ENCODE peak calls at places on chromosomes 2 and 18, in ten cellular contexts. One of them, this sample, is unnamed.

GRCh38 chr2:132911726-132912724 is 242.0 kb upstream of the LYPD1 start:
- DNase-seq in NCI-H2227 treated with DMSO at 0.1 percent for 48 hours: peak
- DNase-seq in Ammon's horn: peak
- DNase-seq in psoas muscle: no peak
- DNase-seq in AML-193: no peak
- DNase-seq in mesenteric fat pad: no peak
- DNase-seq in posterior vena cava: no peak
- DNase-seq in HFF-Myc: no peak
- DNase-seq in heart right ventricle: peak
- DNase-seq in midbrain: peak
- DNase-seq in this sample: no peak

GRCh38 chr2:27461118-27461517 is 18.9 kb downstream of the KRTCAP3 start:
- DNase-seq in posterior vena cava: no peak
- DNase-seq in AML-193: no peak
- DNase-seq in heart right ventricle: peak
- DNase-seq in psoas muscle: no peak
- DNase-seq in NCI-H2227 treated with DMSO at 0.1 percent for 48 hours: no peak
- DNase-seq in midbrain: no peak
- DNase-seq in Ammon's horn: no peak
- DNase-seq in mesenteric fat pad: no peak
- DNase-seq in HFF-Myc: no peak
- DNase-seq in this sample: no peak

GRCh38 chr2:234025475-234025874 is 25.0 kb upstream of the SPP2 start:
- DNase-seq in heart right ventricle: no peak
- DNase-seq in posterior vena cava: no peak
- DNase-seq in NCI-H2227 treated with DMSO at 0.1 percent for 48 hours: peak
- DNase-seq in HFF-Myc: no peak
- DNase-seq in AML-193: no peak
- DNase-seq in psoas muscle: no peak
- DNase-seq in midbrain: no peak
- DNase-seq in mesenteric fat pad: no peak
- DNase-seq in Ammon's horn: peak
- DNase-seq in this sample: no peak

GRCh38 chr2:1512321-1513289 is 99.3 kb downstream of the TPO start:
- DNase-seq in mesenteric fat pad: no peak
- DNase-seq in NCI-H2227 treated with DMSO at 0.1 percent for 48 hours: no peak
- DNase-seq in Ammon's horn: no peak
- DNase-seq in midbrain: no peak
- DNase-seq in psoas muscle: no peak
- DNase-seq in posterior vena cava: peak
- DNase-seq in HFF-Myc: no peak
- DNase-seq in AML-193: no peak
- DNase-seq in heart right ventricle: no peak
- DNase-seq in this sample: no peak

GRCh38 chr2:26619096-26619495 is 22.1 kb downstream of the CIB4 start:
- DNase-seq in NCI-H2227 treated with DMSO at 0.1 percent for 48 hours: no peak
- DNase-seq in AML-193: no peak
- DNase-seq in heart right ventricle: no peak
- DNase-seq in midbrain: no peak
- DNase-seq in HFF-Myc: no peak
- DNase-seq in posterior vena cava: no peak
- DNase-seq in mesenteric fat pad: peak
- DNase-seq in psoas muscle: no peak
- DNase-seq in Ammon's horn: no peak
- DNase-seq in this sample: no peak

GRCh38 chr2:222424281-222424728 is at the start of gene SGPP2:
- DNase-seq in NCI-H2227 treated with DMSO at 0.1 percent for 48 hours: no peak
- DNase-seq in AML-193: no peak
- DNase-seq in posterior vena cava: no peak
- DNase-seq in mesenteric fat pad: no peak
- DNase-seq in psoas muscle: no peak
- DNase-seq in HFF-Myc: no peak
- DNase-seq in midbrain: no peak
- DNase-seq in Ammon's horn: no peak
- DNase-seq in heart right ventricle: no peak
- DNase-seq in this sample: no peak

GRCh38 chr2:163210430-163210918 is 371.9 kb upstream of the KCNH7 start:
- DNase-seq in NCI-H2227 treated with DMSO at 0.1 percent for 48 hours: peak
- DNase-seq in HFF-Myc: no peak
- DNase-seq in midbrain: no peak
- DNase-seq in psoas muscle: no peak
- DNase-seq in Ammon's horn: no peak
- DNase-seq in AML-193: no peak
- DNase-seq in mesenteric fat pad: no peak
- DNase-seq in heart right ventricle: no peak
- DNase-seq in posterior vena cava: no peak
- DNase-seq in this sample: peak

GRCh38 chr2:78521938-78522337 is 503.6 kb upstream of the REG3G start:
- DNase-seq in mesenteric fat pad: no peak
- DNase-seq in Ammon's horn: no peak
- DNase-seq in midbrain: no peak
- DNase-seq in psoas muscle: no peak
- DNase-seq in heart right ventricle: no peak
- DNase-seq in posterior vena cava: no peak
- DNase-seq in HFF-Myc: no peak
- DNase-seq in AML-193: no peak
- DNase-seq in NCI-H2227 treated with DMSO at 0.1 percent for 48 hours: no peak
- DNase-seq in this sample: no peak

GRCh38 chr2:120855855-120856405 is 120.3 kb downstream of the GLI2 start:
- DNase-seq in Ammon's horn: no peak
- DNase-seq in posterior vena cava: peak
- DNase-seq in HFF-Myc: no peak
- DNase-seq in psoas muscle: no peak
- DNase-seq in mesenteric fat pad: peak
- DNase-seq in NCI-H2227 treated with DMSO at 0.1 percent for 48 hours: no peak
- DNase-seq in AML-193: no peak
- DNase-seq in heart right ventricle: no peak
- DNase-seq in midbrain: no peak
- DNase-seq in this sample: no peak

GRCh38 chr18:77763530-77763929 is 513.9 kb downstream of the GALR1 start:
- DNase-seq in NCI-H2227 treated with DMSO at 0.1 percent for 48 hours: no peak
- DNase-seq in psoas muscle: no peak
- DNase-seq in AML-193: no peak
- DNase-seq in mesenteric fat pad: no peak
- DNase-seq in posterior vena cava: no peak
- DNase-seq in Ammon's horn: no peak
- DNase-seq in heart right ventricle: no peak
- DNase-seq in midbrain: no peak
- DNase-seq in HFF-Myc: no peak
- DNase-seq in this sample: no peak

GRCh38 chr2:36615214-36615613 is 17.2 kb upstream of the FEZ2 start:
- DNase-seq in HFF-Myc: no peak
- DNase-seq in Ammon's horn: no peak
- DNase-seq in psoas muscle: no peak
- DNase-seq in mesenteric fat pad: no peak
- DNase-seq in posterior vena cava: no peak
- DNase-seq in midbrain: no peak
- DNase-seq in AML-193: no peak
- DNase-seq in NCI-H2227 treated with DMSO at 0.1 percent for 48 hours: no peak
- DNase-seq in heart right ventricle: no peak
- DNase-seq in this sample: no peak

GRCh38 chr2:128563348-128563687 is 244.7 kb upstream of the HS6ST1 start:
- DNase-seq in midbrain: peak
- DNase-seq in AML-193: no peak
- DNase-seq in heart right ventricle: peak
- DNase-seq in Ammon's horn: peak
- DNase-seq in psoas muscle: peak
- DNase-seq in mesenteric fat pad: peak
- DNase-seq in posterior vena cava: peak
- DNase-seq in NCI-H2227 treated with DMSO at 0.1 percent for 48 hours: no peak
- DNase-seq in HFF-Myc: peak
- DNase-seq in this sample: peak

GRCh38 chr18:24181806-24182205 is 42.9 kb downstream of the CABYR start:
- DNase-seq in psoas muscle: no peak
- DNase-seq in posterior vena cava: no peak
- DNase-seq in NCI-H2227 treated with DMSO at 0.1 percent for 48 hours: no peak
- DNase-seq in mesenteric fat pad: no peak
- DNase-seq in Ammon's horn: no peak
- DNase-seq in midbrain: no peak
- DNase-seq in AML-193: no peak
- DNase-seq in heart right ventricle: no peak
- DNase-seq in HFF-Myc: no peak
- DNase-seq in this sample: no peak

GRCh38 chr2:10343191-10343590 is 40.5 kb downstream of the HPCAL1 start:
- DNase-seq in mesenteric fat pad: no peak
- DNase-seq in midbrain: no peak
- DNase-seq in psoas muscle: no peak
- DNase-seq in Ammon's horn: no peak
- DNase-seq in HFF-Myc: no peak
- DNase-seq in AML-193: no peak
- DNase-seq in posterior vena cava: no peak
- DNase-seq in NCI-H2227 treated with DMSO at 0.1 percent for 48 hours: no peak
- DNase-seq in heart right ventricle: no peak
- DNase-seq in this sample: no peak

GRCh38 chr2:43158259-43158880 is 68.0 kb downstream of the ZFP36L2 start:
- DNase-seq in midbrain: no peak
- DNase-seq in AML-193: peak
- DNase-seq in Ammon's horn: peak
- DNase-seq in heart right ventricle: peak
- DNase-seq in NCI-H2227 treated with DMSO at 0.1 percent for 48 hours: no peak
- DNase-seq in posterior vena cava: peak
- DNase-seq in mesenteric fat pad: no peak
- DNase-seq in psoas muscle: peak
- DNase-seq in HFF-Myc: no peak
- DNase-seq in this sample: peak

GRCh38 chr2:96344011-96344410 is 8.4 kb downstream of the NCAPH start:
- DNase-seq in psoas muscle: no peak
- DNase-seq in midbrain: peak
- DNase-seq in Ammon's horn: peak
- DNase-seq in heart right ventricle: no peak
- DNase-seq in HFF-Myc: no peak
- DNase-seq in posterior vena cava: no peak
- DNase-seq in mesenteric fat pad: no peak
- DNase-seq in NCI-H2227 treated with DMSO at 0.1 percent for 48 hours: no peak
- DNase-seq in AML-193: no peak
- DNase-seq in this sample: no peak

GRCh38 chr18:59021500-59021899 is 118.2 kb upstream of the SEC11C start:
- DNase-seq in posterior vena cava: no peak
- DNase-seq in heart right ventricle: peak
- DNase-seq in psoas muscle: peak
- DNase-seq in midbrain: no peak
- DNase-seq in AML-193: no peak
- DNase-seq in NCI-H2227 treated with DMSO at 0.1 percent for 48 hours: no peak
- DNase-seq in HFF-Myc: no peak
- DNase-seq in mesenteric fat pad: no peak
- DNase-seq in Ammon's horn: no peak
- DNase-seq in this sample: no peak

GRCh38 chr2:130869441-130870160 is 32.9 kb downstream of the ARHGEF4 start:
- DNase-seq in heart right ventricle: no peak
- DNase-seq in midbrain: peak
- DNase-seq in HFF-Myc: no peak
- DNase-seq in posterior vena cava: no peak
- DNase-seq in Ammon's horn: peak
- DNase-seq in psoas muscle: no peak
- DNase-seq in AML-193: no peak
- DNase-seq in NCI-H2227 treated with DMSO at 0.1 percent for 48 hours: no peak
- DNase-seq in mesenteric fat pad: peak
- DNase-seq in this sample: no peak

GRCh38 chr18:41464278-41464677 is 490.8 kb upstream of the PIK3C3 start:
- DNase-seq in posterior vena cava: no peak
- DNase-seq in HFF-Myc: no peak
- DNase-seq in heart right ventricle: no peak
- DNase-seq in Ammon's horn: no peak
- DNase-seq in mesenteric fat pad: no peak
- DNase-seq in NCI-H2227 treated with DMSO at 0.1 percent for 48 hours: no peak
- DNase-seq in midbrain: peak
- DNase-seq in psoas muscle: no peak
- DNase-seq in AML-193: no peak
- DNase-seq in this sample: no peak

GRCh38 chr2:72625359-72625758 is 200.5 kb downstream of the EXOC6B start:
- DNase-seq in psoas muscle: no peak
- DNase-seq in mesenteric fat pad: no peak
- DNase-seq in NCI-H2227 treated with DMSO at 0.1 percent for 48 hours: no peak
- DNase-seq in HFF-Myc: no peak
- DNase-seq in AML-193: no peak
- DNase-seq in posterior vena cava: no peak
- DNase-seq in Ammon's horn: no peak
- DNase-seq in midbrain: no peak
- DNase-seq in heart right ventricle: no peak
- DNase-seq in this sample: no peak

GRCh38 chr2:43345391-43345813 is 119.0 kb upstream of the ZFP36L2 start:
- DNase-seq in heart right ventricle: no peak
- DNase-seq in posterior vena cava: no peak
- DNase-seq in psoas muscle: peak
- DNase-seq in NCI-H2227 treated with DMSO at 0.1 percent for 48 hours: no peak
- DNase-seq in AML-193: no peak
- DNase-seq in Ammon's horn: no peak
- DNase-seq in midbrain: no peak
- DNase-seq in mesenteric fat pad: no peak
- DNase-seq in HFF-Myc: no peak
- DNase-seq in this sample: no peak

GRCh38 chr2:12732663-12733062 is 15.9 kb downstream of the TRIB2 start:
- DNase-seq in mesenteric fat pad: no peak
- DNase-seq in midbrain: no peak
- DNase-seq in NCI-H2227 treated with DMSO at 0.1 percent for 48 hours: no peak
- DNase-seq in Ammon's horn: no peak
- DNase-seq in posterior vena cava: no peak
- DNase-seq in AML-193: no peak
- DNase-seq in heart right ventricle: peak
- DNase-seq in HFF-Myc: no peak
- DNase-seq in psoas muscle: peak
- DNase-seq in this sample: no peak

GRCh38 chr2:233056961-233057605 is 3.1 kb upstream of the INPP5D start:
- DNase-seq in posterior vena cava: peak
- DNase-seq in psoas muscle: no peak
- DNase-seq in Ammon's horn: no peak
- DNase-seq in mesenteric fat pad: peak
- DNase-seq in NCI-H2227 treated with DMSO at 0.1 percent for 48 hours: no peak
- DNase-seq in heart right ventricle: no peak
- DNase-seq in HFF-Myc: no peak
- DNase-seq in AML-193: no peak
- DNase-seq in midbrain: no peak
- DNase-seq in this sample: no peak

GRCh38 chr2:72940786-72941185 is 23.5 kb downstream of the EMX1 start:
- DNase-seq in AML-193: no peak
- DNase-seq in posterior vena cava: no peak
- DNase-seq in midbrain: no peak
- DNase-seq in heart right ventricle: no peak
- DNase-seq in NCI-H2227 treated with DMSO at 0.1 percent for 48 hours: no peak
- DNase-seq in Ammon's horn: no peak
- DNase-seq in HFF-Myc: no peak
- DNase-seq in mesenteric fat pad: no peak
- DNase-seq in psoas muscle: no peak
- DNase-seq in this sample: peak

GRCh38 chr2:64825831-64826496 is 163.2 kb upstream of the SLC1A4 start:
- DNase-seq in Ammon's horn: no peak
- DNase-seq in NCI-H2227 treated with DMSO at 0.1 percent for 48 hours: no peak
- DNase-seq in mesenteric fat pad: no peak
- DNase-seq in heart right ventricle: no peak
- DNase-seq in midbrain: no peak
- DNase-seq in AML-193: no peak
- DNase-seq in psoas muscle: no peak
- DNase-seq in posterior vena cava: no peak
- DNase-seq in HFF-Myc: no peak
- DNase-seq in this sample: no peak

GRCh38 chr2:236215761-236216333 is 47.7 kb upstream of the GBX2 start:
- DNase-seq in Ammon's horn: no peak
- DNase-seq in HFF-Myc: no peak
- DNase-seq in psoas muscle: no peak
- DNase-seq in posterior vena cava: no peak
- DNase-seq in AML-193: no peak
- DNase-seq in midbrain: no peak
- DNase-seq in NCI-H2227 treated with DMSO at 0.1 percent for 48 hours: no peak
- DNase-seq in heart right ventricle: no peak
- DNase-seq in mesenteric fat pad: no peak
- DNase-seq in this sample: no peak

GRCh38 chr2:96102596-96103387 is 13.6 kb downstream of the ADRA2B start:
- DNase-seq in posterior vena cava: peak
- DNase-seq in NCI-H2227 treated with DMSO at 0.1 percent for 48 hours: no peak
- DNase-seq in psoas muscle: no peak
- DNase-seq in AML-193: no peak
- DNase-seq in mesenteric fat pad: peak
- DNase-seq in HFF-Myc: no peak
- DNase-seq in midbrain: no peak
- DNase-seq in Ammon's horn: no peak
- DNase-seq in heart right ventricle: no peak
- DNase-seq in this sample: no peak

GRCh38 chr2:67295851-67296250 is 101.3 kb upstream of the ETAA1 start:
- DNase-seq in NCI-H2227 treated with DMSO at 0.1 percent for 48 hours: no peak
- DNase-seq in HFF-Myc: no peak
- DNase-seq in AML-193: no peak
- DNase-seq in midbrain: no peak
- DNase-seq in mesenteric fat pad: no peak
- DNase-seq in heart right ventricle: no peak
- DNase-seq in Ammon's horn: peak
- DNase-seq in psoas muscle: no peak
- DNase-seq in posterior vena cava: no peak
- DNase-seq in this sample: no peak